ENCODE peak calls at places on chromosomes 5 and 9, in nine cellular contexts. J, G, Y, O, X, F, R, M and Z are unnamed samples.

GRCh38 chr5:128516978-128517377 is 21.1 kb downstream of the FBN2 start:
- DNase-seq in J (no peak), G (no peak), Y (no peak), O (no peak), X (no peak), F (no peak), R (no peak), M (no peak), Z (no peak)

GRCh38 chr9:16626577-16627130 is 243.8 kb downstream of the BNC2 start:
- DNase-seq in J (peak; percentile 73), G (no peak), Y (peak; percentile 16), O (peak; percentile 28), X (peak; percentile 43), F (no peak), R (no peak), M (peak; percentile 29), Z (no peak)

GRCh38 chr5:132647473-132647872 is 10.5 kb upstream of the IL13 start:
- DNase-seq in J (no peak), G (no peak), Y (no peak), O (no peak), X (no peak), F (no peak), R (no peak), M (no peak), Z (no peak)

GRCh38 chr5:151924564-151925395 is at the start of gene GLRA1:
- DNase-seq in J (peak; percentile 49), G (peak; percentile 12), Y (peak; percentile 71), O (no peak), X (no peak), F (peak; percentile 0), R (peak; percentile 17), M (peak; percentile 64), Z (peak; percentile 74)

GRCh38 chr5:128644863-128645262 is 106.8 kb upstream of the FBN2 start:
- DNase-seq in J (no peak), G (no peak), Y (no peak), O (no peak), X (no peak), F (no peak), R (no peak), M (no peak), Z (no peak)

GRCh38 chr9:108869092-108869725 is 7.1 kb downstream of the ACTL7A start:
- DNase-seq in J (peak; percentile 57), G (no peak), Y (no peak), O (no peak), X (no peak), F (no peak), R (no peak), M (no peak), Z (no peak)

GRCh38 chr9:100619194-100619593 is 41.3 kb downstream of the CAVIN4 start:
- DNase-seq in J (no peak), G (no peak), Y (no peak), O (no peak), X (no peak), F (no peak), R (no peak), M (no peak), Z (no peak)

GRCh38 chr5:89816038-89816437 is 593.5 kb downstream of the CETN3 start:
- DNase-seq in J (no peak), G (no peak), Y (no peak), O (no peak), X (no peak), F (no peak), R (no peak), M (no peak), Z (peak; percentile 13)

GRCh38 chr9:99823392-99824377 is 2.0 kb downstream of the NR4A3 start:
- DNase-seq in J (peak; percentile 41), G (peak; percentile 70), Y (peak; percentile 23), O (no peak), X (peak; percentile 10), F (no peak), R (peak; percentile 80), M (peak; percentile 56), Z (peak; percentile 66)

GRCh38 chr9:126859111-126859510 is 1.3 kb upstream of the ZBTB34 start:
- DNase-seq in J (no peak), G (no peak), Y (no peak), O (no peak), X (no peak), F (no peak), R (no peak), M (no peak), Z (no peak)

GRCh38 chr9:91711755-91712591 is 238.1 kb downstream of the ROR2 start:
- DNase-seq in J (no peak), G (peak; percentile 29), Y (no peak), O (no peak), X (no peak), F (no peak), R (peak; percentile 55), M (no peak), Z (peak; percentile 71)

GRCh38 chr9:124818431-124819281 is 34.6 kb upstream of the WDR38 start:
- DNase-seq in J (no peak), G (no peak), Y (peak; percentile 79), O (no peak), X (no peak), F (no peak), R (no peak), M (peak; percentile 20), Z (no peak)

GRCh38 chr9:135309763-135310125 is 169.8 kb upstream of the PPP1R26 start:
- DNase-seq in J (no peak), G (no peak), Y (no peak), O (no peak), X (no peak), F (no peak), R (no peak), M (no peak), Z (no peak)

GRCh38 chr5:153233933-153234332 is 256.5 kb upstream of the GRIA1 start:
- DNase-seq in J (no peak), G (no peak), Y (no peak), O (no peak), X (no peak), F (no peak), R (no peak), M (no peak), Z (no peak)

GRCh38 chr9:16105576-16105975 is 552.7 kb downstream of the CCDC171 start:
- DNase-seq in J (no peak), G (no peak), Y (no peak), O (no peak), X (no peak), F (no peak), R (no peak), M (no peak), Z (no peak)

GRCh38 chr5:72815580-72816296 is 723 bp upstream of the TNPO1 start:
- DNase-seq in J (no peak), G (no peak), Y (peak; percentile 46), O (no peak), X (peak; percentile 28), F (no peak), R (no peak), M (no peak), Z (no peak)

GRCh38 chr9:437066-438015 is 222.7 kb downstream of the DOCK8 start:
- DNase-seq in J (peak; percentile 39), G (no peak), Y (no peak), O (no peak), X (no peak), F (no peak), R (no peak), M (no peak), Z (no peak)

GRCh38 chr9:37083654-37084053 is 36.7 kb upstream of the ZCCHC7 start:
- DNase-seq in J (no peak), G (no peak), Y (no peak), O (no peak), X (no peak), F (no peak), R (no peak), M (no peak), Z (peak; percentile 51)

GRCh38 chr5:96629774-96630173 is 32.4 kb upstream of the CAST start:
- DNase-seq in J (peak; percentile 64), G (no peak), Y (peak; percentile 14), O (no peak), X (no peak), F (no peak), R (no peak), M (no peak), Z (peak; percentile 92)

GRCh38 chr5:159550951-159551350 is 220.7 kb upstream of the IL12B start:
- DNase-seq in J (no peak), G (no peak), Y (no peak), O (no peak), X (no peak), F (no peak), R (no peak), M (no peak), Z (no peak)

GRCh38 chr5:166979576-166979975 is 1311.9 kb upstream of the WWC1 start:
- DNase-seq in J (no peak), G (no peak), Y (no peak), O (no peak), X (no peak), F (no peak), R (no peak), M (no peak), Z (no peak)

GRCh38 chr9:94584555-94584954 is 9.1 kb downstream of the FBP2 start:
- DNase-seq in J (no peak), G (no peak), Y (no peak), O (no peak), X (no peak), F (no peak), R (no peak), M (no peak), Z (no peak)

GRCh38 chr9:21804791-21805190 is 2.4 kb downstream of the MTAP start:
- DNase-seq in J (no peak), G (no peak), Y (no peak), O (no peak), X (no peak), F (no peak), R (no peak), M (no peak), Z (no peak)

GRCh38 chr5:31231171-31231570 is 37.7 kb downstream of the CDH6 start:
- DNase-seq in J (no peak), G (no peak), Y (no peak), O (no peak), X (no peak), F (no peak), R (no peak), M (no peak), Z (no peak)

GRCh38 chr5:181194489-181195248 is 10.3 kb downstream of the TRIM7 start:
- DNase-seq in J (no peak), G (no peak), Y (no peak), O (no peak), X (no peak), F (no peak), R (no peak), M (peak; percentile 48), Z (no peak)

GRCh38 chr9:100083448-100084144 is 15.2 kb downstream of the ERP44 start:
- DNase-seq in J (no peak), G (no peak), Y (no peak), O (no peak), X (no peak), F (no peak), R (no peak), M (no peak), Z (no peak)

GRCh38 chr9:5579881-5580280 is 49.0 kb upstream of the RIC1 start:
- DNase-seq in J (no peak), G (no peak), Y (no peak), O (no peak), X (no peak), F (no peak), R (no peak), M (no peak), Z (no peak)